ENCODE peak calls at places on chromosome 12, in five cellular contexts. N is activated CD4-positive, alpha-beta T cell treated with anti-CD3 and anti-CD28 coated beads, Interleukin-2, amount 10 ng/mL, durations not matched to agents 24 days and 14 days; V is CD8-positive, alpha-beta T cell; E is NCI-H1092 treated with DMSO at 0.1 percent for 48 hours; Z is NCI-H1048. R is an unnamed sample.

GRCh38 chr12:28089363-28089762 is 100.9 kb upstream of the CCDC91 start:
- DNase-seq in N (no peak), E (no peak), Z (no peak), V (no peak), R (no peak)

GRCh38 chr12:3885179-3886094 is 12.2 kb upstream of the PARP11 start:
- DNase-seq in E (peak), Z (no peak), N (peak), V (peak), R (peak)

GRCh38 chr12:129540249-129540648 is 363.6 kb downstream of the TMEM132D start:
- DNase-seq in N (no peak), E (peak), Z (no peak), V (no peak), R (no peak)

GRCh38 chr12:62259311-62259992 is 752 bp upstream of the USP15 start:
- DNase-seq in E (peak), Z (no peak), N (no peak), V (no peak), R (no peak)

GRCh38 chr12:127903146-127903545 is 363.8 kb upstream of the TMEM132C start:
- DNase-seq in N (no peak), Z (no peak), V (no peak), E (no peak), R (no peak)

GRCh38 chr12:45008211-45008610 is 42.7 kb downstream of the DBX2 start:
- DNase-seq in N (no peak), V (no peak), E (no peak), Z (no peak), R (no peak)

GRCh38 chr12:122473543-122474323 is 27.0 kb downstream of the ZCCHC8 start:
- DNase-seq in V (no peak), E (no peak), Z (no peak), N (peak), R (no peak)

GRCh38 chr12:85468356-85469157 is 188.5 kb downstream of the ALX1 start:
- DNase-seq in Z (no peak), N (peak), E (peak), V (no peak), R (peak)

GRCh38 chr12:89733579-89734201 is 25.1 kb upstream of the ATP2B1 start:
- DNase-seq in N (no peak), Z (no peak), V (no peak), E (no peak), R (peak)

GRCh38 chr12:14769462-14769836 is 33.8 kb downstream of the WBP11 start:
- DNase-seq in E (no peak), N (no peak), V (no peak), Z (no peak), R (no peak)

GRCh38 chr12:3602488-3602887 is 111.5 kb downstream of the PRMT8 start:
- DNase-seq in N (no peak), V (no peak), E (no peak), Z (no peak), R (no peak)

GRCh38 chr12:88553941-88554658 is 26.2 kb downstream of the KITLG start:
- DNase-seq in V (no peak), Z (peak), E (peak), N (no peak), R (no peak)

GRCh38 chr12:48750215-48750614 is 33.7 kb upstream of the CCNT1 start:
- DNase-seq in N (no peak), E (no peak), Z (no peak), V (no peak), R (no peak)

GRCh38 chr12:19369691-19370148 is 69.6 kb upstream of the AEBP2 start:
- DNase-seq in V (no peak), Z (no peak), E (no peak), N (no peak), R (no peak)

GRCh38 chr12:127169321-127170270 is 1097.4 kb upstream of the TMEM132C start:
- DNase-seq in Z (no peak), V (no peak), N (no peak), E (no peak), R (no peak)

GRCh38 chr12:116547955-116548471 is 11.2 kb upstream of the MAP1LC3B2 start:
- DNase-seq in E (no peak), Z (no peak), N (no peak), V (no peak), R (no peak)

GRCh38 chr12:106106129-106106566 is 32.6 kb downstream of the NUAK1 start:
- DNase-seq in N (no peak), V (no peak), E (peak), Z (no peak), R (no peak)

GRCh38 chr12:58413794-58414193 is 472.4 kb downstream of the ATP23 start:
- DNase-seq in N (no peak), E (no peak), V (no peak), Z (no peak), R (no peak)

GRCh38 chr12:47190271-47190750 is 110.6 kb upstream of the AMIGO2 start:
- DNase-seq in E (no peak), V (no peak), Z (peak), N (no peak), R (no peak)

GRCh38 chr12:122190842-122191668 is 8.1 kb downstream of the LRRC43 start:
- DNase-seq in V (peak), Z (no peak), E (no peak), N (peak), R (peak)

GRCh38 chr12:94941440-94941862 is 62.0 kb downstream of the NDUFA12 start:
- DNase-seq in N (peak), E (no peak), Z (no peak), V (peak), R (peak)

GRCh38 chr12:130739571-130739970 is 23.5 kb upstream of the RIMBP2 start:
- DNase-seq in Z (no peak), N (no peak), V (no peak), E (no peak), R (no peak)

GRCh38 chr12:47353508-47353907 is 273.7 kb upstream of the AMIGO2 start:
- DNase-seq in N (peak), E (no peak), Z (no peak), V (no peak), R (no peak)

GRCh38 chr12:39571351-39571750 is 48.3 kb downstream of the ABCD2 start:
- DNase-seq in E (no peak), Z (no peak), N (no peak), V (no peak), R (no peak)

GRCh38 chr12:79618848-79619404 is 71.8 kb downstream of the PAWR start:
- DNase-seq in E (no peak), Z (no peak), N (no peak), V (no peak), R (no peak)

GRCh38 chr12:52442600-52443061 is 8.5 kb upstream of the KRT75 start:
- DNase-seq in V (no peak), Z (no peak), E (no peak), N (no peak), R (no peak)

GRCh38 chr12:61513499-61513898 is 746.7 kb upstream of the USP15 start:
- DNase-seq in N (no peak), Z (no peak), E (no peak), V (no peak), R (no peak)

GRCh38 chr12:123100882-123101281 is 50.0 kb downstream of the PITPNM2 start:
- DNase-seq in V (no peak), E (no peak), N (no peak), Z (no peak), R (no peak)

GRCh38 chr12:131947482-131948027 is 2.2 kb upstream of the EP400 start:
- DNase-seq in V (no peak), Z (no peak), E (no peak), N (no peak), R (no peak)

GRCh38 chr12:4355843-4356327 is 23.6 kb downstream of the FGF23 start:
- DNase-seq in V (peak), Z (no peak), N (peak), E (no peak), R (peak)